ENCODE peak calls at places on chromosomes 7 and 10, in ten cellular contexts. A is effector CD4-positive, alpha-beta T cell; F is stimulated activated CD4-positive, alpha-beta T cell treated with anti-CD3 and anti-CD28 coated beads, Interleukin-2, amount 100 ng/mL, for 24 hours; Y is activated T-helper 1 cell treated with anti-CD3 and anti-CD28 coated beads, Interleukin-2, amount 50 U/mL, for 16 hours; H is 8988T; X is NCI-H1105 treated with DMSO at 0.1 percent for 48 hours; S is fibroblast of the conjunctiva; E is ELR; P is Right ventricle myocardium superior; Z is sigmoid colon. R is an unnamed sample.

GRCh38 chr10:96299383-96299782 is 4.9 kb upstream of the DNTT start:
- DNase-seq in A (no peak), F (no peak), Y (no peak), H (no peak), X (peak), S (no peak), E (no peak), P (no peak), Z (no peak), R (peak)

GRCh38 chr7:3897430-3898385 is 596.7 kb downstream of the SDK1 start:
- DNase-seq in A (peak), F (peak), Y (no peak), H (no peak), X (peak), S (peak), E (peak), P (no peak), Z (no peak), R (peak)

GRCh38 chr10:13671874-13672273 is 85.1 kb downstream of the PRPF18 start:
- DNase-seq in A (no peak), F (no peak), Y (no peak), H (no peak), X (no peak), S (no peak), E (no peak), P (no peak), Z (peak), R (no peak)

GRCh38 chr10:119652361-119652760 is 1.2 kb downstream of the BAG3 start:
- DNase-seq in A (no peak), F (no peak), Y (no peak), H (no peak), X (no peak), S (peak), E (peak), P (no peak), Z (no peak), R (no peak)

GRCh38 chr7:155213385-155213784 is 84.3 kb upstream of the INSIG1 start:
- DNase-seq in A (no peak), F (no peak), Y (no peak), H (no peak), X (no peak), S (no peak), E (peak), P (no peak), Z (no peak), R (no peak)

GRCh38 chr10:86687750-86688149 is 19.4 kb downstream of the LDB3 start:
- DNase-seq in A (no peak), F (no peak), Y (no peak), H (no peak), X (no peak), S (peak), E (no peak), P (no peak), Z (no peak), R (no peak)

GRCh38 chr10:68127995-68128394 is 18.7 kb downstream of the MYPN start:
- DNase-seq in A (no peak), F (no peak), Y (no peak), H (no peak), X (no peak), S (no peak), E (no peak), P (no peak), Z (no peak), R (no peak)

GRCh38 chr10:8360814-8361509 is 306.5 kb downstream of the GATA3 start:
- DNase-seq in A (no peak), F (no peak), Y (no peak), H (no peak), X (no peak), S (no peak), E (no peak), P (no peak), Z (no peak), R (no peak)

GRCh38 chr10:98262571-98262970 is 5.4 kb downstream of the LOXL4 start:
- DNase-seq in A (no peak), F (no peak), Y (no peak), H (peak), X (no peak), S (peak), E (peak), P (peak), Z (no peak), R (no peak)

GRCh38 chr10:96833220-96834001 is 1.3 kb downstream of the LCOR start:
- DNase-seq in A (peak), F (peak), Y (no peak), H (peak), X (no peak), S (no peak), E (peak), P (peak), Z (peak), R (peak)

GRCh38 chr7:131111-132094 is 61.0 kb upstream of the FAM20C start:
- DNase-seq in A (no peak), F (no peak), Y (no peak), H (no peak), X (no peak), S (no peak), E (no peak), P (peak), Z (peak), R (peak)

GRCh38 chr7:81111781-81112540 is 193.1 kb upstream of the SEMA3C start:
- DNase-seq in A (no peak), F (no peak), Y (no peak), H (no peak), X (no peak), S (no peak), E (peak), P (no peak), Z (peak), R (no peak)

GRCh38 chr7:42065942-42066341 is 171.1 kb downstream of the GLI3 start:
- DNase-seq in A (no peak), F (no peak), Y (no peak), H (no peak), X (no peak), S (no peak), E (no peak), P (no peak), Z (no peak), R (peak)

GRCh38 chr7:130897515-130898419 is 163.8 kb upstream of the KLF14 start:
- DNase-seq in A (no peak), F (no peak), Y (no peak), H (no peak), X (no peak), S (no peak), E (peak), P (peak), Z (no peak), R (no peak)

GRCh38 chr7:77428777-77429231 is 12.7 kb upstream of the GSAP start:
- DNase-seq in A (no peak), F (no peak), Y (no peak), H (no peak), X (no peak), S (no peak), E (no peak), P (no peak), Z (no peak), R (no peak)